ENCODE peak calls at places on chromosomes 13 and 19, in eight cellular contexts. One of them, this sample, is unnamed.

GRCh38 chr13:59638404-59638803 is 525.3 kb downstream of the DIAPH3 start:
- DNase-seq in foreskin fibroblast: no peak
- DNase-seq in CD4-positive, alpha-beta T cell: no peak
- DNase-seq in Calu3: no peak
- DNase-seq in HFF-Myc: no peak
- DNase-seq in uterus: no peak
- DNase-seq in dorsolateral prefrontal cortex: no peak
- DNase-seq in cardiac muscle cell: peak
- DNase-seq in this sample: no peak

GRCh38 chr19:41409288-41409687 is 11.7 kb downstream of the BCKDHA start:
- DNase-seq in Calu3: peak
- DNase-seq in CD4-positive, alpha-beta T cell: no peak
- DNase-seq in dorsolateral prefrontal cortex: no peak
- DNase-seq in foreskin fibroblast: peak
- DNase-seq in cardiac muscle cell: peak
- DNase-seq in uterus: no peak
- DNase-seq in HFF-Myc: peak
- DNase-seq in this sample: peak

GRCh38 chr13:87130401-87130800 is 540.8 kb upstream of the SLITRK5 start:
- DNase-seq in cardiac muscle cell: no peak
- DNase-seq in Calu3: no peak
- DNase-seq in foreskin fibroblast: no peak
- DNase-seq in CD4-positive, alpha-beta T cell: no peak
- DNase-seq in HFF-Myc: no peak
- DNase-seq in uterus: no peak
- DNase-seq in dorsolateral prefrontal cortex: no peak
- DNase-seq in this sample: no peak

GRCh38 chr13:69050696-69051095 is 1056.9 kb upstream of the ATXN8OS start:
- DNase-seq in uterus: no peak
- DNase-seq in CD4-positive, alpha-beta T cell: no peak
- DNase-seq in foreskin fibroblast: no peak
- DNase-seq in HFF-Myc: no peak
- DNase-seq in dorsolateral prefrontal cortex: no peak
- DNase-seq in Calu3: no peak
- DNase-seq in cardiac muscle cell: no peak
- DNase-seq in this sample: no peak

GRCh38 chr19:17806945-17807344 is 12.0 kb downstream of the B3GNT3 start:
- DNase-seq in dorsolateral prefrontal cortex: no peak
- DNase-seq in cardiac muscle cell: no peak
- DNase-seq in uterus: no peak
- DNase-seq in foreskin fibroblast: no peak
- DNase-seq in CD4-positive, alpha-beta T cell: no peak
- DNase-seq in HFF-Myc: no peak
- DNase-seq in Calu3: no peak
- DNase-seq in this sample: no peak

GRCh38 chr19:51203941-51204720 is 20.7 kb upstream of the CD33 start:
- DNase-seq in dorsolateral prefrontal cortex: no peak
- DNase-seq in Calu3: no peak
- DNase-seq in HFF-Myc: no peak
- DNase-seq in cardiac muscle cell: no peak
- DNase-seq in foreskin fibroblast: no peak
- DNase-seq in uterus: no peak
- DNase-seq in CD4-positive, alpha-beta T cell: no peak
- DNase-seq in this sample: no peak

GRCh38 chr19:262125-262524 is 29.1 kb downstream of the PLPP2 start:
- DNase-seq in CD4-positive, alpha-beta T cell: no peak
- DNase-seq in Calu3: no peak
- DNase-seq in cardiac muscle cell: no peak
- DNase-seq in uterus: no peak
- DNase-seq in foreskin fibroblast: no peak
- DNase-seq in dorsolateral prefrontal cortex: no peak
- DNase-seq in HFF-Myc: no peak
- DNase-seq in this sample: no peak

GRCh38 chr13:32415019-32415418 is 12.9 kb downstream of the N4BP2L1 start:
- DNase-seq in HFF-Myc: no peak
- DNase-seq in Calu3: peak
- DNase-seq in CD4-positive, alpha-beta T cell: no peak
- DNase-seq in dorsolateral prefrontal cortex: no peak
- DNase-seq in foreskin fibroblast: peak
- DNase-seq in uterus: no peak
- DNase-seq in cardiac muscle cell: no peak
- DNase-seq in this sample: no peak

GRCh38 chr13:96490590-96490989 is 400.7 kb downstream of the HS6ST3 start:
- DNase-seq in HFF-Myc: no peak
- DNase-seq in CD4-positive, alpha-beta T cell: no peak
- DNase-seq in Calu3: no peak
- DNase-seq in uterus: no peak
- DNase-seq in dorsolateral prefrontal cortex: no peak
- DNase-seq in foreskin fibroblast: no peak
- DNase-seq in cardiac muscle cell: no peak
- DNase-seq in this sample: no peak

GRCh38 chr19:10343495-10343894 is 4.1 kb upstream of the ICAM3 start:
- DNase-seq in foreskin fibroblast: no peak
- DNase-seq in Calu3: no peak
- DNase-seq in cardiac muscle cell: no peak
- DNase-seq in dorsolateral prefrontal cortex: no peak
- DNase-seq in uterus: no peak
- DNase-seq in HFF-Myc: no peak
- DNase-seq in CD4-positive, alpha-beta T cell: no peak
- DNase-seq in this sample: no peak

GRCh38 chr13:42064966-42065365 is 16.5 kb downstream of the DGKH start:
- DNase-seq in dorsolateral prefrontal cortex: no peak
- DNase-seq in foreskin fibroblast: no peak
- DNase-seq in uterus: no peak
- DNase-seq in cardiac muscle cell: no peak
- DNase-seq in HFF-Myc: no peak
- DNase-seq in Calu3: no peak
- DNase-seq in CD4-positive, alpha-beta T cell: no peak
- DNase-seq in this sample: no peak

GRCh38 chr19:29517946-29518345 is 7.8 kb upstream of the VSTM2B start:
- DNase-seq in uterus: no peak
- DNase-seq in cardiac muscle cell: no peak
- DNase-seq in CD4-positive, alpha-beta T cell: no peak
- DNase-seq in HFF-Myc: no peak
- DNase-seq in Calu3: no peak
- DNase-seq in dorsolateral prefrontal cortex: peak
- DNase-seq in foreskin fibroblast: no peak
- DNase-seq in this sample: no peak

GRCh38 chr19:43495082-43495481 is 9.5 kb downstream of the PHLDB3 start:
- DNase-seq in uterus: no peak
- DNase-seq in foreskin fibroblast: no peak
- DNase-seq in Calu3: no peak
- DNase-seq in cardiac muscle cell: no peak
- DNase-seq in dorsolateral prefrontal cortex: no peak
- DNase-seq in HFF-Myc: no peak
- DNase-seq in CD4-positive, alpha-beta T cell: no peak
- DNase-seq in this sample: no peak

GRCh38 chr19:38023661-38024574 is 116.9 kb downstream of the SIPA1L3 start:
- DNase-seq in HFF-Myc: no peak
- DNase-seq in foreskin fibroblast: no peak
- DNase-seq in CD4-positive, alpha-beta T cell: no peak
- DNase-seq in uterus: no peak
- DNase-seq in Calu3: no peak
- DNase-seq in dorsolateral prefrontal cortex: no peak
- DNase-seq in cardiac muscle cell: no peak
- DNase-seq in this sample: no peak

GRCh38 chr13:113073942-113074341 is 31.6 kb upstream of the F7 start:
- DNase-seq in cardiac muscle cell: no peak
- DNase-seq in dorsolateral prefrontal cortex: no peak
- DNase-seq in CD4-positive, alpha-beta T cell: no peak
- DNase-seq in foreskin fibroblast: no peak
- DNase-seq in Calu3: no peak
- DNase-seq in uterus: no peak
- DNase-seq in HFF-Myc: no peak
- DNase-seq in this sample: no peak

GRCh38 chr19:53103141-53103902 is at the start of gene ZNF160:
- DNase-seq in uterus: peak
- DNase-seq in foreskin fibroblast: peak
- DNase-seq in Calu3: peak
- DNase-seq in dorsolateral prefrontal cortex: peak
- DNase-seq in HFF-Myc: peak
- DNase-seq in cardiac muscle cell: peak
- DNase-seq in CD4-positive, alpha-beta T cell: peak
- DNase-seq in this sample: peak

GRCh38 chr13:21478881-21479808 is 20.0 kb upstream of the ZDHHC20 start:
- DNase-seq in dorsolateral prefrontal cortex: no peak
- DNase-seq in CD4-positive, alpha-beta T cell: peak
- DNase-seq in foreskin fibroblast: peak
- DNase-seq in Calu3: peak
- DNase-seq in uterus: no peak
- DNase-seq in cardiac muscle cell: peak
- DNase-seq in HFF-Myc: peak
- DNase-seq in this sample: no peak

GRCh38 chr13:94713556-94714182 is 1.3 kb upstream of the SOX21 start:
- DNase-seq in dorsolateral prefrontal cortex: no peak
- DNase-seq in foreskin fibroblast: no peak
- DNase-seq in HFF-Myc: no peak
- DNase-seq in CD4-positive, alpha-beta T cell: no peak
- DNase-seq in Calu3: no peak
- DNase-seq in cardiac muscle cell: no peak
- DNase-seq in uterus: no peak
- DNase-seq in this sample: no peak

GRCh38 chr13:25771641-25772478 is 280.0 kb downstream of the SHISA2 start:
- DNase-seq in cardiac muscle cell: no peak
- DNase-seq in CD4-positive, alpha-beta T cell: no peak
- DNase-seq in uterus: no peak
- DNase-seq in HFF-Myc: no peak
- DNase-seq in foreskin fibroblast: no peak
- DNase-seq in dorsolateral prefrontal cortex: no peak
- DNase-seq in Calu3: no peak
- DNase-seq in this sample: no peak

GRCh38 chr19:39681416-39681815 is 22.9 kb upstream of the LGALS14 start:
- DNase-seq in foreskin fibroblast: no peak
- DNase-seq in HFF-Myc: no peak
- DNase-seq in dorsolateral prefrontal cortex: no peak
- DNase-seq in uterus: no peak
- DNase-seq in cardiac muscle cell: no peak
- DNase-seq in Calu3: no peak
- DNase-seq in CD4-positive, alpha-beta T cell: no peak
- DNase-seq in this sample: no peak
- TF ChIP-seq CTCF in foreskin fibroblast: no peak
- TF ChIP-seq CTCF in HFF-Myc: no peak
- TF ChIP-seq CTCF in dorsolateral prefrontal cortex: no peak
- TF ChIP-seq CTCF in uterus: no peak
- TF ChIP-seq CTCF in cardiac muscle cell: no peak
- TF ChIP-seq CTCF in Calu3: no peak
- TF ChIP-seq CTCF in CD4-positive, alpha-beta T cell: no peak
- TF ChIP-seq CTCF in this sample: no peak

DNA sequence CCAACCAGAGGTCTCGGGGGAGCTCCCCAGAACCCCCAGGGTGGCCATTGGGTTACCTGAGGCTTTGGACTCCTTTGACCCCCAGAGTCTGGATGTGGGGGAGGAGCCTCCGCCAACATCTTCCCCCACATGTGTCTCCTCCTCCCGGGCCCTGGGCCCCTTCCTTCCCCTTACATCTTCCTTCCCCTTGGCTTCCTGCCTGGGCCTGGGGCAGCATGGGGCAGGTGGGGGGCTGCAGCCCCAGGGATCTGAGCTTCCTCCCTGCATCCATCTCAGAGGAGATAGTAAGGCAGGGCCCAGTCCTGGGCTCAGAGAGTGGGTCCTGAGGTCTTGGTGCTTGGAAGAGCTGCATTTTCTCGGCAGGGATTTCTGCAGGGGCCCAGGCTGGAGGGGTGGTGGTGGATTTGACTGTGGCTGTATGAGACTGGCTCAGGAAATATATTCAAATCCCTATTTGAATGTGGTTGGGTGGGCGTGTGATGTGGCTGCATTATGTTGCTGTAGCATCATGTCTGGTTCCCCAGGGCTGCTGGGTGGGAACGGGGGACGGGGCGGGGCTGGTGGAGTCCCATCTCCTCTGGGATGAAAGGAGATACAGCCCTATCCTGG is 919 bp downstream of the VAV1 start:
- DNase-seq in cardiac muscle cell: no peak
- DNase-seq in dorsolateral prefrontal cortex: no peak
- DNase-seq in HFF-Myc: no peak
- DNase-seq in uterus: no peak
- DNase-seq in foreskin fibroblast: no peak
- DNase-seq in Calu3: no peak
- DNase-seq in CD4-positive, alpha-beta T cell: peak
- DNase-seq in this sample: peak
- TF ChIP-seq CTCF in cardiac muscle cell: no peak
- TF ChIP-seq CTCF in dorsolateral prefrontal cortex: no peak
- TF ChIP-seq CTCF in HFF-Myc: no peak
- TF ChIP-seq CTCF in uterus: no peak
- TF ChIP-seq CTCF in foreskin fibroblast: no peak
- TF ChIP-seq CTCF in Calu3: no peak
- TF ChIP-seq CTCF in CD4-positive, alpha-beta T cell: no peak
- TF ChIP-seq CTCF in this sample: no peak

DNA sequence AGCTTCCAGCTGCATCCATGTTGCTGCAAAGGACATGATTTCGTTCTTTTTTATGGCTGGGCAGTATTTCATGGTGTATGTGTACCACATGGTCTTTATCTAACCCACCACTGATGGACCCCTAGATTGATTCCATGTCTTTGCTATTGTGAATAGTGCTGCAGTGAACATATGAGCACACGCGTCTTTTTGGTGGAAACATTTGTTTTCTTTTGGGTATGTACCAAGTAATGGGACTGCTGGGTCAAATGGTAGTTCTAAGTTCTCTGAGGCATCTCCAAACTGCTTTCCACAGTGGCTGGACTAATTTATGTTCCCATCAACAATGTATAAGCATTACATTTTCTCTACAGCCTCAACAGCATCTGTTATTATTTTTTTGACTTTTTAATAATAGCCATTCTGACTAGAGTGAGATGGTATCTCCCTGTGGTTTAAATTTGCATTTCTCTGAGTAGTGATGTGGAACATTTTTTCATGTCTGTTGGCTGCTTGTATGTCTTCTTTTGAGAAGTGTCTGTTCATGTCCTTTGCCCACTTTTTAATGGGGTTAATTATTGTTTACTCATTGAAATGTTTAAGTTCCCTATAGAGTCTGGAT is 6.8 kb upstream of the UBE2L5 start:
- DNase-seq in cardiac muscle cell: no peak
- DNase-seq in CD4-positive, alpha-beta T cell: no peak
- DNase-seq in uterus: no peak
- DNase-seq in Calu3: no peak
- DNase-seq in dorsolateral prefrontal cortex: no peak
- DNase-seq in HFF-Myc: no peak
- DNase-seq in foreskin fibroblast: peak
- DNase-seq in this sample: no peak
- TF ChIP-seq CTCF in cardiac muscle cell: no peak
- TF ChIP-seq CTCF in CD4-positive, alpha-beta T cell: no peak
- TF ChIP-seq CTCF in uterus: no peak
- TF ChIP-seq CTCF in Calu3: no peak
- TF ChIP-seq CTCF in dorsolateral prefrontal cortex: no peak
- TF ChIP-seq CTCF in HFF-Myc: no peak
- TF ChIP-seq CTCF in foreskin fibroblast: no peak
- TF ChIP-seq CTCF in this sample: no peak

DNA sequence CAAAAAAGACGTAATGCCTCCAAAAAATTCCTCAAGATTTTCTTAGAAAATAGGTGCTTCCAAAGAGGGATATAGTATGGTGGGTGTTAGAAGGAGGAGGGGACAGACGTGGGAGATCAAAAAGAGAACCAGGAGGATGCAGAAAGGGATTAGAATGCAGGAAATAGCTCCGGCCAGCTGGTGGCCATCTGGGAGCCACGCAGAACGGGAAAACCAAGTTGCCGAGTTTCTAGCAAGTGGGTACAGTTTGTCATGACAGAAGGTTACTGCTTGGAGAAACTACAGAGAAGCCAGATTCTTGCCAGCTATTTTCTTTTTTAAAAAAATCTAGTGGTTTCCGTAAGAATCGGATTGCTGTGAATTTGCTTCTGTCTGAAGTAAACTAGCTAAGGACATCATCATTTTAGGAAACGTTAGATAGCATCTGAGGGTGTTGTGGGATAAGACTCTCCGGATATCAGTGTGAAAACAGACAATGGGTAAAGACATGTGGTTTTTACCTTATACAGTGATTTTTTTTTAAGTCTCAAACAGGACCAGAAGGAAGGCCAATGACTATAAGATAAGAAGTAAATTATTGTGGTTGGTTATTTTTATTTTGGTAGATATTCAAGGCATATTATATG is 104.9 kb downstream of the HSPH1 start:
- DNase-seq in Calu3: no peak
- DNase-seq in cardiac muscle cell: no peak
- DNase-seq in CD4-positive, alpha-beta T cell: no peak
- DNase-seq in HFF-Myc: peak
- DNase-seq in dorsolateral prefrontal cortex: peak
- DNase-seq in foreskin fibroblast: peak
- DNase-seq in uterus: no peak
- DNase-seq in this sample: no peak
- TF ChIP-seq CTCF in Calu3: no peak
- TF ChIP-seq CTCF in cardiac muscle cell: peak
- TF ChIP-seq CTCF in CD4-positive, alpha-beta T cell: no peak
- TF ChIP-seq CTCF in HFF-Myc: no peak
- TF ChIP-seq CTCF in dorsolateral prefrontal cortex: no peak
- TF ChIP-seq CTCF in foreskin fibroblast: no peak
- TF ChIP-seq CTCF in uterus: no peak
- TF ChIP-seq CTCF in this sample: no peak